ENCODE peak calls at places on chromosome 5, in four cellular contexts. U is transverse colon, Z is K562, C is heart left ventricle. W is an unnamed sample.

GRCh38 chr5:2335156-2335555 is 416.3 kb downstream of the IRX2 start:
- DNase-seq in U (no peak), Z (no peak), C (no peak), W (no peak)

GRCh38 chr5:58849151-58849550 is 266.3 kb downstream of the RAB3C start:
- DNase-seq in U (no peak), Z (no peak), C (no peak), W (no peak)

GRCh38 chr5:59525310-59525709 is 368.2 kb downstream of the PDE4D start:
- DNase-seq in U (no peak), Z (no peak), C (no peak), W (no peak)

GRCh38 chr5:96661101-96661840 is 905 bp upstream of the CAST start:
- DNase-seq in U (peak; percentile 39), Z (no peak), C (peak; percentile 22), W (peak; percentile 40)

GRCh38 chr5:14445581-14446290 is 135.9 kb upstream of the OTULINL start:
- DNase-seq in U (no peak), Z (no peak), C (no peak), W (peak; percentile 72)

GRCh38 chr5:150085191-150085912 is 1.0 kb downstream of the CSF1R start:
- DNase-seq in U (no peak), Z (no peak), C (peak; percentile 7), W (peak; percentile 1)

GRCh38 chr5:66982514-66982913 is 214.1 kb downstream of the CD180 start:
- DNase-seq in U (no peak), Z (no peak), C (no peak), W (no peak)

GRCh38 chr5:17257705-17258273 is 40.4 kb downstream of the BASP1 start:
- DNase-seq in U (no peak), Z (no peak), C (no peak), W (no peak)

GRCh38 chr5:143061161-143061945 is 291.2 kb downstream of the ARHGAP26 start:
- DNase-seq in U (no peak), Z (no peak), C (no peak), W (no peak)

GRCh38 chr5:135426102-135427082 is 20.8 kb downstream of the DCANP1 start:
- DNase-seq in U (no peak), Z (peak; percentile 70), C (no peak), W (peak; percentile 43)

GRCh38 chr5:88854769-88855168 is 28.2 kb downstream of the MEF2C start:
- DNase-seq in U (no peak), Z (no peak), C (no peak), W (no peak)

GRCh38 chr5:143947313-143947712 is 135.4 kb downstream of the HMHB1 start:
- DNase-seq in U (no peak), Z (no peak), C (no peak), W (no peak)

GRCh38 chr5:73654171-73654811 is 28.3 kb downstream of the ARHGEF28 start:
- DNase-seq in U (no peak), Z (no peak), C (no peak), W (no peak)

GRCh38 chr5:74865293-74865798 is 841 bp downstream of the FAM169A start:
- DNase-seq in U (no peak), Z (no peak), C (no peak), W (peak; percentile 37)

GRCh38 chr5:122187426-122187825 is 58.1 kb downstream of the ZNF474 start:
- DNase-seq in U (peak; percentile 49), Z (no peak), C (no peak), W (no peak)

GRCh38 chr5:140044041-140044440 is 942 bp upstream of the NRG2 start:
- DNase-seq in U (no peak), Z (no peak), C (no peak), W (no peak)

GRCh38 chr5:134503088-134503936 is 22.2 kb upstream of the JADE2 start:
- DNase-seq in U (peak; percentile 67), Z (peak; percentile 49), C (peak; percentile 62), W (peak; percentile 27)

GRCh38 chr5:89128097-89128496 is 245.1 kb upstream of the MEF2C start:
- DNase-seq in U (no peak), Z (peak; percentile 57), C (no peak), W (no peak)

GRCh38 chr5:99025298-99026045 is 96.7 kb upstream of the CHD1 start:
- DNase-seq in U (peak; percentile 50), Z (no peak), C (no peak), W (no peak)

GRCh38 chr5:112205840-112206239 is 213.2 kb downstream of the EPB41L4A start:
- DNase-seq in U (no peak), Z (peak; percentile 50), C (no peak), W (no peak)

GRCh38 chr5:65722575-65723424 is 795 bp downstream of the NLN start:
- DNase-seq in U (no peak), Z (peak; percentile 61), C (no peak), W (peak; percentile 27)

GRCh38 chr5:113343343-113343742 is 91.4 kb downstream of the TSSK1B start:
- DNase-seq in U (no peak), Z (no peak), C (peak; percentile 32), W (no peak)

GRCh38 chr5:109416882-109417281 is 7.1 kb upstream of the PJA2 start:
- DNase-seq in U (no peak), Z (no peak), C (no peak), W (no peak)

GRCh38 chr5:18285257-18285656 is 651.0 kb downstream of the TAF11L14 start:
- DNase-seq in U (no peak), Z (no peak), C (no peak), W (no peak)

GRCh38 chr5:170809551-170809950 is 26.0 kb downstream of the GABRP start:
- DNase-seq in U (peak; percentile 8), Z (peak; percentile 11), C (no peak), W (no peak)

GRCh38 chr5:94481059-94481458 is 137.3 kb downstream of the KIAA0825 start:
- DNase-seq in U (no peak), Z (no peak), C (no peak), W (no peak)

GRCh38 chr5:38189031-38189632 is 69.2 kb upstream of the EGFLAM start:
- DNase-seq in U (no peak), Z (no peak), C (no peak), W (no peak)

GRCh38 chr5:31193591-31194457 is at the start of gene CDH6:
- DNase-seq in U (peak; percentile 9), Z (no peak), C (peak; percentile 20), W (peak; percentile 25)

GRCh38 chr5:14946813-14947640 is 75.4 kb upstream of the ANKH start:
- DNase-seq in U (peak; percentile 21), Z (peak; percentile 23), C (no peak), W (no peak)

GRCh38 chr5:104652271-104652861 is 1089.8 kb upstream of the NUDT12 start:
- DNase-seq in U (no peak), Z (no peak), C (no peak), W (no peak)

GRCh38 chr5:143685416-143685815 is 126.5 kb upstream of the HMHB1 start:
- DNase-seq in U (no peak), Z (no peak), C (no peak), W (no peak)

GRCh38 chr5:378301-378891 is 56.9 kb downstream of the AHRR start:
- DNase-seq in U (peak; percentile 4), Z (no peak), C (no peak), W (no peak)

GRCh38 chr5:132065351-132065937 is 5.0 kb downstream of the IL3 start:
- DNase-seq in U (peak; percentile 50), Z (peak; percentile 78), C (peak; percentile 45), W (peak; percentile 49)

DNA sequence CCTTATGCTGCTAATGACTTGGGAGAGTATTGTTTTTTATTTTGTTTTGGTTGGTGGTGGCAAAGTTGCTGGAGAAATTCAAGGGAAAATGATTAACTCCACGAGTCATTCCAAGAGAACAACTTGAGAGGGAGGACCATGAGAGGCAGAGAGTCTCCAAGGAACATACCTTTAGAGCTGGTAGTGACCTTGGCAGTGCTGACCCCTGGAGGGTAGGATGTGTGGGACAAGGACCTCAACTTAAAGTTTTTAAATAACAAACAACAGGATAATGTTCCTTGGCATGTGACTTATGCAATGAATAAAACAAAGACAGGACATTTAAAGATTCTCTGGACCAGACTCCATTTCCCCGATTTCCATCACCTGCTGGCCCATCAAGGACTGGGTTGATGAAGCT is 139.7 kb downstream of the LRRC70 start:
- DNase-seq in U (no peak), Z (peak; percentile 18), C (no peak), W (no peak)
- TF ChIP-seq CTCF in U (no peak), Z (peak; percentile 29), C (no peak), W (no peak)

DNA sequence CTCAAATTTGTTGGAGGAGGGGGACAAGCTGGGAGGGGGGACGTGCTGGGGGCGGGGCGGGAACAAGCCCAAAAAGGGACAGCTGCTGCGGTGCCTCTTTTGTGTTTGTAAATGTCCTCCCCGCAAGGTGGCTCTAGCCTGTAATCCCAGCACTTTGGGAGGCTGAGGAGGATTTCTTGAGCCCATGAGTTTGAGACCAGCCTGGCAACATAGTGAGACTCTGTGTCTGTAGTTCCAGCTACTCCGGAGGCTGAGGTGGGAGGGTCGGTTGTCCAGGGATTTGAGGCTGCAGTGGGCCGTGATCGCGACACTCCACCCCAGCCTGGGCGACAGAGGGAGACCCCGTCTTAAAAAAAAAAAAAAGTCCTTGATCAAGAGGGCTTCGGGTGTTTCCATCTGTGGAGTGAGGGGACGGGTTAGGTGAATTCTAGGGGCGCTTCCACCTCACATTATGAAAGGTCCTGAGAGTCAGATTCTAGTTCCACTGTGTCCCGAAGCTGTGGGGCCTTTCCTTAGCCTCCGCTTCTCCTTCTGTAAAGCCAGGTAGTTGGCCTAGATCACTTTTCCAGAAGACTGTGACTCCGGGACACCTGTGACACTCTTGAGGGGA is 779 bp upstream of the CTNNA1 start:
- DNase-seq in U (peak; percentile 25), Z (peak; percentile 55), C (peak; percentile 23), W (peak; percentile 50)
- TF ChIP-seq POLR2A in U (no peak), Z (no peak), C (no peak), W (no peak)

GRCh38 chr5:72074238-72074637 is 33.0 kb upstream of the MAP1B start:
- DNase-seq in U (no peak), Z (no peak), C (no peak), W (no peak)

GRCh38 chr5:72076901-72077300 is 30.4 kb upstream of the MAP1B start:
- DNase-seq in U (no peak), Z (no peak), C (no peak), W (no peak)

GRCh38 chr5:72082048-72082447 is 25.2 kb upstream of the MAP1B start:
- DNase-seq in U (no peak), Z (no peak), C (no peak), W (no peak)

GRCh38 chr5:72077390-72077789 is 29.9 kb upstream of the MAP1B start:
- DNase-seq in U (no peak), Z (no peak), C (no peak), W (no peak)

GRCh38 chr5:72079288-72079687 is 28.0 kb upstream of the MAP1B start:
- DNase-seq in U (no peak), Z (peak; percentile 41), C (peak; percentile 28), W (peak; percentile 51)
- TF ChIP-seq CTCF in U (no peak), Z (peak; percentile 32), C (no peak), W (no peak)

GRCh38 chr5:114362977-114363721 is 1.3 kb downstream of the KCNN2 start:
- DNase-seq in U (no peak), Z (no peak), C (no peak), W (no peak)

GRCh38 chr5:114363837-114364236 is 2.0 kb downstream of the KCNN2 start:
- DNase-seq in U (no peak), Z (no peak), C (no peak), W (no peak)

GRCh38 chr5:114360816-114361723 is 800 bp upstream of the KCNN2 start:
- DNase-seq in U (no peak), Z (no peak), C (peak; percentile 33), W (peak; percentile 46)

GRCh38 chr5:114361724-114362196 is at the start of gene KCNN2:
- DNase-seq in U (peak; percentile 77), Z (no peak), C (peak; percentile 90), W (peak; percentile 94)

GRCh38 chr5:114362197-114362976 is 517 bp downstream of the KCNN2 start:
- DNase-seq in U (no peak), Z (no peak), C (no peak), W (peak; percentile 42)
- TF ChIP-seq POLR2A in U (no peak), Z (no peak), C (no peak), W (no peak)